ENCODE peak calls at places on chromosomes 3 and 15, in seven cellular contexts. J is activated CD8-positive, alpha-beta memory T cell treated with anti-CD3 and anti-CD28 coated beads for 24 hours; P is natural killer cell; G is breast epithelium; B is stimulated activated CD4-positive, alpha-beta T cell treated with anti-CD3 and anti-CD28 coated beads, Interleukin-12 subunit alpha, Interleukin-12 subunit beta, amount 100 ng/mL, for 24 hours; F is activated CD4-positive, alpha-beta T cell treated with anti-CD3 and anti-CD28 coated beads, Interleukin-2, amount 50 U/mL, for 24 hours; Q is lower leg skin. T is an unnamed sample.

GRCh38 chr3:48039487-48040190 is 23.4 kb upstream of the MAP4 start:
- DNase-seq in Q (no peak), P (no peak), G (no peak), F (no peak), B (no peak), J (no peak), T (peak; percentile 72)

GRCh38 chr3:116155830-116156229 is 289.5 kb downstream of the LSAMP start:
- DNase-seq in J (no peak), Q (no peak), G (no peak), B (no peak), F (no peak), P (no peak), T (no peak)

GRCh38 chr3:18559323-18559972 is 134.3 kb upstream of the SATB1 start:
- DNase-seq in G (no peak), P (no peak), B (no peak), Q (no peak), F (peak; percentile 35), J (peak; percentile 72), T (no peak)

GRCh38 chr3:156449712-156450574 is 105.0 kb downstream of the SSR3 start:
- DNase-seq in Q (no peak), P (no peak), J (no peak), F (no peak), G (no peak), B (no peak), T (peak; percentile 47)

GRCh38 chr15:67096536-67097294 is 31.3 kb downstream of the SMAD3 start:
- DNase-seq in F (no peak), G (no peak), P (no peak), J (no peak), Q (no peak), B (no peak), T (peak; percentile 30)

GRCh38 chr3:41224120-41224806 is 25.0 kb downstream of the CTNNB1 start:
- DNase-seq in G (no peak), P (no peak), J (no peak), F (no peak), Q (no peak), B (no peak), T (peak; percentile 92)

GRCh38 chr3:179037361-179037760 is 34.2 kb downstream of the ZMAT3 start:
- DNase-seq in G (peak; percentile 89), Q (peak; percentile 91), F (peak; percentile 59), J (peak; percentile 62), P (no peak), B (peak; percentile 39), T (peak; percentile 81)

GRCh38 chr3:17041009-17041408 is 156.3 kb downstream of the PLCL2 start:
- DNase-seq in B (no peak), J (no peak), G (no peak), Q (no peak), F (no peak), P (no peak), T (no peak)

GRCh38 chr15:43883571-43883970 is 56.8 kb downstream of the WDR76 start:
- DNase-seq in Q (peak; percentile 72), F (no peak), P (no peak), G (no peak), J (no peak), B (no peak), T (no peak)

GRCh38 chr15:51030649-51031316 is 63.9 kb downstream of the TNFAIP8L3 start:
- DNase-seq in F (no peak), J (no peak), G (no peak), Q (no peak), B (no peak), P (no peak), T (peak; percentile 62)

GRCh38 chr3:146968204-146968651 is 363.1 kb upstream of the PLSCR5 start:
- DNase-seq in J (no peak), G (no peak), B (no peak), P (no peak), Q (no peak), F (no peak), T (peak; percentile 74)

GRCh38 chr3:120145498-120146285 is 51.4 kb upstream of the GSK3B start:
- DNase-seq in B (no peak), Q (no peak), J (no peak), F (peak; percentile 7), P (no peak), G (no peak), T (peak; percentile 83)

GRCh38 chr3:182889948-182890629 is 90.2 kb downstream of the DCUN1D1 start:
- DNase-seq in G (no peak), F (no peak), J (no peak), P (no peak), Q (no peak), B (no peak), T (no peak)

GRCh38 chr3:197874064-197874463 is 75.9 kb upstream of the RPL35A start:
- DNase-seq in G (no peak), Q (no peak), B (no peak), P (no peak), F (no peak), J (no peak), T (no peak)

GRCh38 chr15:62928996-62929350 is 113.6 kb upstream of the TPM1 start:
- DNase-seq in J (no peak), F (no peak), B (no peak), Q (no peak), P (no peak), G (no peak), T (peak; percentile 58)

GRCh38 chr3:98599647-98600411 is 6.4 kb upstream of the CPOX start:
- DNase-seq in F (no peak), B (no peak), P (no peak), J (no peak), G (no peak), Q (no peak), T (no peak)

GRCh38 chr3:152313914-152314313 is 45.2 kb downstream of the MBNL1 start:
- DNase-seq in G (no peak), F (no peak), B (no peak), P (no peak), J (no peak), Q (no peak), T (no peak)

GRCh38 chr15:55218068-55218467 is 21.3 kb upstream of the RSL24D1 start:
- DNase-seq in Q (no peak), G (no peak), J (no peak), F (no peak), B (no peak), P (no peak), T (no peak)

GRCh38 chr3:172111163-172111562 is 71.8 kb downstream of the FNDC3B start:
- DNase-seq in J (no peak), G (no peak), F (no peak), B (no peak), P (no peak), Q (no peak), T (no peak)

GRCh38 chr15:92681141-92681622 is 25.6 kb upstream of the FAM174B start:
- DNase-seq in B (no peak), Q (no peak), F (no peak), J (no peak), G (no peak), P (no peak), T (peak; percentile 50)

GRCh38 chr15:37682304-37682703 is 252.1 kb upstream of the TMCO5A start:
- DNase-seq in G (no peak), B (no peak), F (no peak), Q (no peak), P (no peak), J (no peak), T (peak; percentile 15)

GRCh38 chr3:15638193-15638890 is 36.8 kb downstream of the BTD start:
- DNase-seq in P (no peak), B (no peak), F (no peak), J (no peak), Q (no peak), G (no peak), T (no peak)

GRCh38 chr15:88618686-88619085 is 2.5 kb upstream of the AEN start:
- DNase-seq in P (no peak), J (no peak), F (no peak), G (no peak), Q (no peak), B (no peak), T (no peak)

GRCh38 chr3:119311191-119311925 is 17.2 kb downstream of the ARHGAP31 start:
- DNase-seq in P (no peak), G (no peak), B (no peak), J (no peak), Q (no peak), F (no peak), T (peak; percentile 71)

GRCh38 chr3:164377466-164377865 is 700.8 kb downstream of the SI start:
- DNase-seq in J (no peak), P (no peak), Q (no peak), F (no peak), B (no peak), G (no peak), T (no peak)

GRCh38 chr3:145272684-145273083 is 888.3 kb downstream of the PLOD2 start:
- DNase-seq in B (no peak), F (no peak), Q (no peak), J (no peak), G (no peak), P (no peak), T (no peak)